ENCODE peak calls at places on chromosomes 12 and 14, in eight cellular contexts. N is endodermal cell, L is GM23338, K is suprapubic skin, B is ovary, Y is psoas muscle, V is heart right ventricle, D is WERI-Rb-1. O is an unnamed sample. For H3K36me3, the result is how much of the 10 kb centered on the place peaks cover.

GRCh38 chr12:70875628-70876027 is 44.9 kb downstream of the PTPRR start:
- DNase-seq in Y (no peak), K (no peak), L (no peak), B (no peak), D (no peak), V (no peak), N (no peak), O (no peak)

GRCh38 chr12:9750276-9751203 is 10.2 kb downstream of the CD69 start:
- DNase-seq in K (no peak), B (peak), L (peak), N (peak), D (peak), V (peak), Y (no peak), O (peak)

GRCh38 chr12:46131729-46132128 is 137.1 kb downstream of the SLC38A1 start:
- DNase-seq in B (no peak), N (peak), L (peak), K (no peak), D (no peak), V (no peak), Y (no peak), O (no peak)

GRCh38 chr14:100661340-100661712 is 65.4 kb upstream of the DLK1 start:
- DNase-seq in V (no peak), D (no peak), Y (no peak), B (no peak), L (no peak), N (no peak), K (no peak), O (no peak)

GRCh38 chr14:72518809-72519377 is 375.0 kb downstream of the DPF3 start:
- DNase-seq in K (no peak), N (no peak), D (no peak), Y (no peak), B (no peak), L (no peak), V (no peak), O (no peak)

GRCh38 chr14:106776395-106776983 is 1250.1 kb downstream of the TMEM121 start:
- DNase-seq in N (no peak), Y (no peak), K (no peak), L (no peak), D (no peak), B (no peak), V (no peak), O (no peak)

GRCh38 chr12:19846561-19846960 is 407.3 kb downstream of the AEBP2 start:
- DNase-seq in K (no peak), V (no peak), B (no peak), D (no peak), L (no peak), Y (no peak), N (no peak), O (no peak)

GRCh38 chr14:56195727-56196126 is 77.5 kb downstream of the PELI2 start:
- DNase-seq in L (no peak), D (peak), Y (no peak), N (no peak), V (peak), B (no peak), K (no peak), O (peak)

GRCh38 chr14:105748204-105748578 is 221.8 kb downstream of the TMEM121 start:
- DNase-seq in D (no peak), K (no peak), L (no peak), B (no peak), V (peak), Y (peak), N (no peak), O (peak)

GRCh38 chr14:90557516-90557915 is 160.7 kb downstream of the CALM1 start:
- DNase-seq in D (no peak), K (no peak), B (no peak), L (no peak), N (no peak), V (no peak), Y (peak), O (peak)

GRCh38 chr12:18799561-18799960 is 61.6 kb downstream of the CAPZA3 start:
- DNase-seq in V (no peak), K (no peak), N (no peak), Y (no peak), B (no peak), L (no peak), D (no peak), O (no peak)

GRCh38 chr14:102212845-102213244 is 73.1 kb downstream of the WDR20 start:
- DNase-seq in L (no peak), D (no peak), B (no peak), N (no peak), Y (no peak), K (no peak), V (no peak), O (peak)

GRCh38 chr12:3255071-3255470 is 177.9 kb downstream of the TSPAN9 start:
- DNase-seq in V (peak), D (no peak), B (no peak), Y (peak), K (no peak), N (no peak), L (no peak), O (no peak)

GRCh38 chr12:52319097-52319496 is 2.1 kb downstream of the KRT83 start:
- DNase-seq in Y (no peak), K (peak), N (peak), L (peak), B (no peak), D (no peak), V (no peak), O (peak)

GRCh38 chr14:33839193-33840076 is 111.4 kb downstream of the EGLN3 start:
- DNase-seq in V (peak), Y (peak), K (no peak), N (peak), B (peak), L (peak), D (peak), O (no peak)

GRCh38 chr12:16300222-16300621 is 22.7 kb upstream of the SLC15A5 start:
- DNase-seq in D (no peak), Y (no peak), K (no peak), L (peak), V (no peak), N (no peak), B (no peak), O (no peak)

GRCh38 chr12:130796985-130797686 is 41.9 kb downstream of the STX2 start:
- DNase-seq in K (no peak), L (no peak), Y (no peak), N (no peak), D (no peak), B (no peak), V (no peak), O (no peak)
- H3K36me3 ChIP-seq in K (half or more), L (under half), Y (under half), N (half or more), D (half or more), B (under half), V (half or more), O (under half)

DNA sequence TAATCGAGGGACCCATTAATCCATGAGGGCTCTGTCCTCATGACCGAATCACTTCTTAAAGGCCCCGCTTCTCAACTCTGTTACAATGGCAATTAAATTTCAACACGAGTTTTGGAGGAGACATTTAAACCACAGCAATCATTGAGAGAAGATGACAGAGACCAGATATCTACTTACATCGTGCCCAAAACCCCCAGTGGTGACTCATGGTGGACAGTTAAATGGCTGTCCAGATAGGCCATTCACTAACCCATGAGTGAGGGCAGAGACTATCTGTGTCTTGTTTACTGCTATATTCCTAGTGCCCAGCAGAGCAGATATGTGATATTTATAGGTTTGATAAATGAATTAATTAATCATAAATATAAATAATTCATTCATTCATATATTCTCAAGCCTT is 20.0 kb upstream of the FLVCR2 start:
- DNase-seq in N (no peak), V (no peak), D (no peak), Y (no peak), L (no peak), B (no peak), K (no peak), O (no peak)
- H3K27ac ChIP-seq in N (no peak), V (no peak), D (no peak), Y (no peak), L (no peak), B (no peak), K (no peak), O (no peak)

DNA sequence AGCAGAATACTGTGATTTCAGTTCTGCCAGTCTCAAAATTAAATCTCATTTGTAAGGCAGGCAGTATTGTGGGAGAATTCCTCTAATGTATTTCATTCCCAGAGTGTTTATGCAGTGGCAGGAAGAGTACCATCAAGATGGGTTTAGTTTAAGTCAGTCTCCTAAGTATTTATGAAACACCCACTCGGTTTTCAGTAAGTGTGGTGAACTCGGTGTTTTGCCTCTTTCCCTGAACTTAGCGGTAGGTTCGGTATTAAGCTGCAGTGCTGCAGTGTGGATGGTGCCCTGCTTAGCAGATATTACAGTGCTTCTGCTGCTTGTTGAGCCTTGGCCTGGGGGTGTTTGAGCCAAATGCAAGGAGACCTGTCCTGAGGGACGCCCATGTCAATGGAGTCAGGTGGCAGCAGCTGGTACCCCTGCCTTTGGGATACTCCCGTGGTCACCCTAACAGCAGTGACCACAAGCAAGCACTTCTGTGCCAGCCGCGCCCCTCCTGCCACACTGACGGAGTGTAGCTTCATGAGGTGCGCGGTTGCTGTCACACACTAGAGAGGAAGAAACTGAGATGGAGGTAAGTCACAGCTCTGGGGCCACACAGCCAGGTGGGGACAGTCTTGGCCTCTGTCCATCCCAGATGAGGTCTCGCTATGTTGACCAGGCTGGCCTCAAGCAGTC is 15.8 kb downstream of the COA8 start:
- DNase-seq in L (no peak), D (no peak), Y (no peak), K (no peak), B (no peak), V (no peak), N (no peak), O (no peak)
- H3K36me3 ChIP-seq in L (under half), D (under half), Y (under half), K (under half), B (under half), V (half or more), N (under half), O (under half)

GRCh38 chr12:104171785-104172563 is 34.0 kb upstream of the NFYB start:
- DNase-seq in K (no peak), B (no peak), V (no peak), D (no peak), N (peak), Y (no peak), L (peak), O (no peak)

GRCh38 chr12:104165801-104166200 is 27.8 kb upstream of the NFYB start:
- DNase-seq in Y (no peak), L (no peak), K (no peak), V (peak), D (no peak), B (no peak), N (no peak), O (no peak)

GRCh38 chr12:104167519-104168458 is 29.8 kb upstream of the NFYB start:
- DNase-seq in B (no peak), V (no peak), D (no peak), Y (no peak), K (no peak), N (no peak), L (no peak), O (no peak)

GRCh38 chr12:104166465-104166864 is 28.5 kb upstream of the NFYB start:
- DNase-seq in N (no peak), B (no peak), K (no peak), V (no peak), L (no peak), D (no peak), Y (no peak), O (no peak)

GRCh38 chr12:104168596-104168995 is 30.6 kb upstream of the NFYB start:
- DNase-seq in N (no peak), B (no peak), V (no peak), Y (no peak), L (no peak), K (no peak), D (no peak), O (no peak)
- H3K27ac ChIP-seq in N (no peak), B (no peak), V (no peak), Y (no peak), L (no peak), K (no peak), D (no peak), O (no peak)

GRCh38 chr12:53524476-53524875 is 17.2 kb upstream of the NPFF start:
- DNase-seq in N (no peak), V (no peak), D (no peak), L (no peak), K (no peak), B (no peak), Y (no peak), O (no peak)
- H3K36me3 ChIP-seq in N (half or more), V (half or more), D (half or more), L (under half), K (half or more), B (under half), Y (under half), O (under half)

DNA sequence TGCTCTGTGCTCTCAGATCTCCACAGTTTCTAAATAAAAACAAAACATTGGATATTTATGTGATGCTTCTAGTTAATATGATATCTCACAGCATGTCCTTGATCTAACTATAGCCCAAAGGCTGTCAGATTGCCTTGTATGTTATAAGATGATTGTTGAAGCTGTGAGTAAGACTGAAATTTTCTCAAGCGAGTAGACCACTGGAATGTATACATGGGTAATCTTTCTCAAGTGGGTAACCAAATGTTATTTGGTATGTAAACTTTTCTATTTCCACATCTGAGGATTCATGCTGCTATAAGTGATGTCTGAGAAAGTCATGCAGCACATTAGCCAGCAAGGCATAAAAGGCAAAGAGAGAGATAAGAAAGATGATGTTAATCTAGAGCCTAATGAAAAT is 886.7 kb downstream of the NRXN3 start:
- DNase-seq in N (no peak), V (no peak), K (no peak), Y (no peak), D (no peak), L (no peak), B (no peak), O (no peak)
- H3K27ac ChIP-seq in N (no peak), V (no peak), K (no peak), Y (no peak), D (no peak), L (no peak), B (no peak), O (no peak)

GRCh38 chr12:58873496-58873895 is 46.8 kb downstream of the LRIG3 start:
- DNase-seq in N (no peak), V (no peak), K (no peak), D (no peak), B (no peak), Y (no peak), L (no peak), O (no peak)
- H3K36me3 ChIP-seq in N (half or more), V (half or more), K (half or more), D (under half), B (under half), Y (under half), L (under half), O (half or more)

GRCh38 chr14:96016761-96017160 is 22.4 kb upstream of the C14orf132 start:
- DNase-seq in D (peak), V (no peak), B (no peak), N (peak), Y (no peak), L (no peak), K (no peak), O (no peak)
- H3K27ac ChIP-seq in D (no peak), V (no peak), B (no peak), N (no peak), Y (no peak), L (no peak), K (no peak), O (no peak)